ENCODE peak calls at places on chromosomes 3 and 15, in five cellular contexts. R is astrocyte, Y is IMR-90, L is H1, E is K562. P is an unnamed sample. For H3K4me1, the result is how much of the 10 kb centered on the place peaks cover.

GRCh38 chr15:36130641-36131310 is 448.6 kb upstream of the CDIN1 start:
- DNase-seq in R (no peak), Y (no peak), L (no peak), E (no peak), P (no peak)

GRCh38 chr3:38805004-38805403 is 11.0 kb downstream of the SCN10A start:
- DNase-seq in L (no peak), R (no peak), Y (no peak), E (no peak), P (no peak)

GRCh38 chr3:197613187-197613586 is 57.4 kb upstream of the BDH1 start:
- DNase-seq in Y (no peak), E (no peak), R (no peak), L (no peak), P (no peak)

GRCh38 chr3:15276028-15276717 is 56.2 kb downstream of the SH3BP5 start:
- DNase-seq in L (no peak), E (no peak), Y (no peak), R (peak), P (peak)

GRCh38 chr3:152346740-152347139 is 78.0 kb downstream of the MBNL1 start:
- DNase-seq in E (no peak), Y (no peak), R (no peak), L (no peak), P (no peak)

GRCh38 chr3:16294854-16295253 is 29.8 kb downstream of the OXNAD1 start:
- DNase-seq in E (no peak), R (no peak), Y (no peak), L (no peak), P (no peak)

GRCh38 chr3:78992400-78992799 is 775.4 kb downstream of the ROBO1 start:
- DNase-seq in R (no peak), Y (no peak), L (no peak), E (no peak), P (no peak)

GRCh38 chr3:139267300-139268246 is 76.2 kb upstream of the MRPS22 start:
- DNase-seq in R (no peak), L (no peak), Y (no peak), E (no peak), P (no peak)

GRCh38 chr3:48601622-48601994 is 6.5 kb upstream of the COL7A1 start:
- DNase-seq in Y (no peak), R (no peak), E (no peak), L (no peak), P (no peak)

GRCh38 chr3:39937874-39938273 is 128.5 kb downstream of the MYRIP start:
- DNase-seq in E (no peak), Y (no peak), R (no peak), L (no peak), P (no peak)

GRCh38 chr3:50525987-50526386 is 22.6 kb upstream of the CACNA2D2 start:
- DNase-seq in R (peak), Y (peak), L (no peak), E (peak), P (peak)

GRCh38 chr3:50090985-50091384 is 2.3 kb downstream of the RBM5 start:
- DNase-seq in E (no peak), Y (no peak), L (no peak), R (no peak), P (no peak)

GRCh38 chr15:65328506-65329297 is 24.2 kb downstream of the RNU5B-1 start:
- DNase-seq in R (no peak), Y (no peak), E (no peak), L (no peak), P (no peak)

GRCh38 chr3:71102111-71103039 is 481.2 kb downstream of the FOXP1 start:
- DNase-seq in R (peak), Y (peak), L (no peak), E (no peak), P (no peak)

GRCh38 chr15:64046347-64047153 is at the start of gene DAPK2:
- DNase-seq in R (peak), E (peak), L (no peak), Y (peak), P (peak)

GRCh38 chr3:16906679-16907078 is 21.9 kb downstream of the PLCL2 start:
- DNase-seq in R (peak), L (no peak), E (no peak), Y (peak), P (no peak)

GRCh38 chr15:79332824-79333510 is 22.1 kb downstream of the TMED3 start:
- DNase-seq in E (no peak), Y (no peak), L (no peak), R (no peak), P (no peak)

GRCh38 chr15:22884344-22884743 is 45.9 kb downstream of the NIPA2 start:
- DNase-seq in R (no peak), L (no peak), Y (no peak), E (no peak), P (peak)

GRCh38 chr15:42577514-42578031 is 2.2 kb downstream of the STARD9 start:
- DNase-seq in E (no peak), R (peak), Y (peak), L (no peak), P (peak)

GRCh38 chr15:42576040-42576594 is 711 bp downstream of the STARD9 start:
- DNase-seq in L (no peak), Y (no peak), R (no peak), E (no peak), P (no peak)

GRCh38 chr15:42576776-42577175 is 1.4 kb downstream of the STARD9 start:
- DNase-seq in E (no peak), R (no peak), Y (no peak), L (no peak), P (peak)

GRCh38 chr15:42581272-42581730 is 5.9 kb downstream of the STARD9 start:
- DNase-seq in L (peak), E (peak), R (peak), Y (peak), P (peak)

DNA sequence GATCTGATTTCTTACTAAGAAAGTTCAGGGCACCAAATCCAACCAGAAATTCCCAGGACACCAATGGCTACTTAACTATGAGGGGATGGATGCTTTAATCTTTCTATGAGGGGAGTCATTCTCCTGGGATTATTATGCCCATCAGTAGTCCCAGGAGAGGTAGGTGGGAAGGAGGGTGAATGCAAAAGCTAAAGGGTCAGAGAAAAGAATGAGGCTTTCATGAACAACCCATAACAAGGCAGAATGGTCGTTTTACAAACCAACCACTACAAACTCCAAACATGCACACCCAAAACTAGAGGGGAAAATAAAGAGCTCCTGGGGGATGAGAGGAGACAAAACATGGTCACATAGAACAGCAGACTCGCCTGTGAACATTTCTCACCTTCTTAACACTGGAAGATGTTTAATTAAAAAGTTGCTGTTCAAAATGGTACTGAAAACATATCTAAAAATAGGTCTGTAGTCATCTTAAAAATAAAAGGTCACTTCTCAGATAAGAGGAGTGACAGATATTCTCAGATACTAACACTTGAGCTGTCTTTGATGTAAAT is 3.7 kb downstream of the STARD9 start:
- DNase-seq in E (no peak), L (no peak), Y (no peak), R (no peak), P (no peak)
- H3K4me1 ChIP-seq in E (under half), L (under half), Y (under half), R (under half), P (half or more)

GRCh38 chr3:45065373-45065720 is 39.2 kb downstream of the CLEC3B start:
- DNase-seq in E (no peak), L (no peak), R (no peak), Y (no peak), P (no peak)
- H2AFZ ChIP-seq in E (peak), L (no peak), R (no peak), Y (peak), P (no peak)

DNA sequence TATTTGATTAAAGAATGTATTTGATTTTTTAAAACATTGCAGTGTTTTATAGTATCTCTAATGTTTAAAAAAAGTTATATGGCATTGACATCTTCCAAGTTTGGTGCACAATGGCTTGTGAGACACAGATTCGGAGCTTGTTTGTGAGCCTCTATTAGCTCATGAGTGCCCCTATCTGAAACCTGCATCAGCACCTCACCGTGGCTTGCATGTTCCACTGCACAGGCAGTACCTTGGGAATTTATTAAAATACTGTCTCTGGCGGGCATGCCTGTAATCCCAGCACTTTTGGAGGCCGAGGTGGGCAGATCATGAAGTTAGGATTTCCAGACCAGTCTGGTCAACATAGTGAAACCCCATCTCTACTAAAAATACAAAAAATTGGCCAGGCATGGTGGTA is 6.8 kb upstream of the RTP2 start:
- DNase-seq in R (no peak), E (peak), L (no peak), Y (no peak), P (peak)
- TF ChIP-seq CTCF in R (peak), E (peak), L (peak), Y (peak), P (peak)

GRCh38 chr3:192835818-192836468 is 81.7 kb downstream of the MB21D2 start:
- DNase-seq in L (no peak), R (peak), E (no peak), Y (peak), P (no peak)

GRCh38 chr3:192831111-192831644 is 86.5 kb downstream of the MB21D2 start:
- DNase-seq in L (no peak), Y (peak), R (peak), E (no peak), P (no peak)

GRCh38 chr3:192834428-192834827 is 83.2 kb downstream of the MB21D2 start:
- DNase-seq in L (no peak), Y (no peak), E (no peak), R (peak), P (no peak)

GRCh38 chr3:192831801-192832347 is 85.8 kb downstream of the MB21D2 start:
- DNase-seq in L (no peak), Y (no peak), E (no peak), R (no peak), P (no peak)

DNA sequence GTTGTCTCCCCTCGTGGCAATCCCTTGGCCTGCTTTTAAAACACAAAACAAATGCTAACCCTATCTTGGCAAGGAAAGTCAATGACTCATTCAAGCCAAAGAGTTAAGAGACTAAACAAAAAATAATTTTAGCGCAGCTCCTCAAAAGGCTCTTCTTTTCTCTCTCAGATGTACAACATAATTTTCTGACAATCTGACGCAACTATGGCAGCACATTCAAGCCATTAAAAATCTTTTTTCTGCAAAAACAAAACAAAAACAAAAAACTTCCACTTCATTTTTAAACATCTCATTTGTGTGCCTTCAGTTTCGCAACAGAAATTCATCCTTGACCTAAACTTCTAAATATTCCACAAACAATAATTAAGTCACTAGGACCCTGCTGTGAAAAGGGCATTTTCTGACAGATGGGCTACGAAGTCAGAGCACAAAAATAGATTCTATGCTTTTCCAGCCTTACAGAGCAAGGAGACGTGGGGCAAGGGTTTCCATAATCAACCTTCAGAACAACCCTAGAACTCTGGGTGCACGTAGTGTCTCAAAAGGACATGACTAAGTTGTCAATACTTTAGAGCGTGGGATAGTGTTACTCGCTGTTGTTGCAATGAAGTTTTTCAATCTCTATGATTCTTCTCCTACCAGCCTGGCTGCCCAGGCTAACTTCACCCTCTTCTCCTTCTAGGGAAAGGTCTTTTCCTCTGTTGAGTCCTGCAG is 84.3 kb downstream of the MB21D2 start:
- DNase-seq in R (peak), E (no peak), Y (peak), L (no peak), P (no peak)
- H3K4me1 ChIP-seq in R (half or more), E (under half), Y (under half), L (under half), P (under half)

GRCh38 chr3:142863965-142864924 is 24.6 kb downstream of the PCOLCE2 start:
- DNase-seq in R (no peak), L (no peak), Y (no peak), E (no peak), P (no peak)
- H2AFZ ChIP-seq in R (no peak), L (no peak), Y (no peak), E (peak), P (no peak)

DNA sequence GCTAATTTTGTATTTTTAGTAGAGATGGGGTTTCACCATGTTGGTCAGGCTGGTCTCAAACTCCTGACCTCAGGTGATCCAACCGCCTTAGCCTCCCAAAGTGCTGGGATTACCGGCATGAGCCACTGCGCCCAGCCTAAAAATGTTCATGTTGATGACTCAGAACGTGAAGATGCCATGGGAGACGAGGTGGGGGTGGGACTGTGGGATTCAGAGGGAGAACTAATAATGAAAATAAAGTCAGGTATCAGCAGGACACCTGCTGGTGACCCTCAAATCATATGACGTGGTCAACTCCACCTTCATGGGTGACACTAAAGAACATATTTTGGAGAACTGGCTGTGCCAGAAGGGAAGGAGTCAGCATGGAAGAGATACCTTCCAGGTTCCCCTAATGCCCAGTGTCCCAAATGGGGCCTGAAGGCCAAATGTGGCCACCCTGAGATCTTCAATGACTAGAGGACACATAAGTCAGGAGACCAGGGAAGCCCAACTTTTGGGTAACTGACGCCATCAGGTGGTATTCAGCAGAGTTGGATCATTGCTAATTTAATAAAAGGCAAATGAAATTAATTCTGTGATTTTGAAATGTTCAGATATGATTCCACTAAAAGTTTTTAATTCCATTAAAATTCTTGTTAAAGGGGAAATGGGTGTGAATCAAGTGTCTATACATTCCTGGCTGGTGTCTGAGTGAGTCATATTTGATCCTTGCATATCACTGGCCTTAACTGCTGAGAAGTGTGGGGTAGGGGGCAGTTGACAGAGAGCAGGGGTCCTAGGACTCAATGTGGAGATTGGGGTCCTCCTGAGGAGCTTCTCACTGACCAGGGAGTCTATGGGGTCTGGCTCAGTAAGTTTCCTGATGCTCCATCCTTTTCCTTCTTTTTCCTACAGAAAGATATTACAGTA is 88.6 kb upstream of the GSK3B start:
- DNase-seq in L (no peak), R (no peak), E (no peak), Y (peak), P (peak)
- TF ChIP-seq CTCF in L (no peak), R (peak), E (peak), Y (peak), P (peak)

DNA sequence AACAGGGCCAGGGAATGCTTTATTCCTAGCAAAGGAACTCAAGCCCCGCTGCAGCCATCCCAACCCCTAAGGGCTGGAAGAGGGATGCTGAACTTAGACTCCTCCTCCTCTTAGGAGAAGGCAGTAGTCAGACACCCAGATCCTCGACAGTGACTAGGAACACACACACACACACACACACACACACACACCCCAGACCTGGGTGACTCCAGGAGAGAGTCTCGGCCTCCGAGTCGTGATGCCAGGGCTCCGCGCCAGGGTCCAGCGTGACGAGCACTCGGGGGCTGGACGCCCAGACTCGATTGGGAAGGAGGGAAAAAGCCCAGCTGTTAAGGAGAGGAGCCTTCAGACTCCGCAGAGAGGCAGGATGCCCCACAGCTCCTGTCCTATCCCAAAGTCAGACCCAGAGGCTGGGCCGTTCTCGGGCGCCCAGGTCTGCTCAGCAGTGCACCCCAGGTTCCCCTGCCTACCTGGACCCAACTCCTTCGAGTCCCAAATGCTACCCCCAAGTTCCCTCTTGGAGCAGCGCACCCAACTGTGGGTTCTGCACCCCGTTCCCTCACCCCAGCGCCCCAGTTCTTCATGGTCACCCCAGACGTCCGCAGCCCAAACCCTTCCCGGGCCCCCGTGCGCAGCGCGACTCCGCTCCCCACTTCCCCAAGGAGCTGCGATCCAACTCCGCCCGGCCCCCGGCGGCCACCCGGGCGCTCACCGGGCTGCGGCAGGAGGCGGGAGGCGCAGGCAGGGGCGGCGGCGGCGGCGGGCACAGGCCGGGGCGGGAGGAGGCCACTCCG is 421 bp downstream of the BMF start:
- DNase-seq in Y (peak), L (no peak), R (no peak), E (no peak), P (no peak)
- H3K4me1 ChIP-seq in Y (under half), L (under half), R (under half), E (under half), P (half or more)

GRCh38 chr3:2158828-2159227 is 60.2 kb downstream of the CNTN4 start:
- DNase-seq in L (no peak), Y (no peak), E (no peak), R (no peak), P (no peak)
- H2AFZ ChIP-seq in L (peak), Y (no peak), E (no peak), R (no peak), P (no peak)

P was measured in OCI-LY7.